ENCODE peak calls at places on chromosomes 16 and 17, in seven cellular contexts. U is CD8-positive, alpha-beta T cell; I is OCI-LY7; N is CD8-positive, alpha-beta memory T cell; D is cardiac fibroblast; X is uterus; Z is testis. F is an unnamed sample.
A peak's percentile ranks its signal among the peaks of the same experiment; 100 is the strongest.

GRCh38 chr17:12918132-12918531 is 99.7 kb downstream of the ELAC2 start:
- DNase-seq in U (no peak), N (no peak), D (no peak), X (no peak), Z (no peak), I (no peak), F (no peak)

GRCh38 chr16:55501549-55502322 is 7.1 kb upstream of the LPCAT2 start:
- DNase-seq in D (no peak), Z (no peak), I (peak; percentile 2), N (no peak), U (no peak), X (no peak), F (no peak)

GRCh38 chr17:49217651-49218413 is 7.3 kb downstream of the ABI3 start:
- DNase-seq in I (peak; percentile 46), D (no peak), U (peak; percentile 78), N (peak; percentile 92), X (no peak), Z (peak; percentile 52), F (peak; percentile 94)

GRCh38 chr16:31064882-31065461 is 9.1 kb downstream of the ZNF668 start:
- DNase-seq in X (peak; percentile 65), N (no peak), U (no peak), I (no peak), Z (peak; percentile 61), D (peak; percentile 92), F (no peak)

GRCh38 chr17:50855708-50856330 is 10.3 kb downstream of the TOB1 start:
- DNase-seq in I (no peak), D (no peak), U (no peak), N (no peak), Z (no peak), X (no peak), F (no peak)

GRCh38 chr17:69057280-69057679 is 3.4 kb downstream of the ABCA9 start:
- DNase-seq in I (no peak), N (no peak), U (no peak), Z (no peak), D (no peak), X (no peak), F (no peak)

GRCh38 chr17:61414936-61415251 is 15.3 kb downstream of the TBX2 start:
- DNase-seq in N (no peak), D (no peak), Z (no peak), U (no peak), X (no peak), I (no peak), F (no peak)

GRCh38 chr17:45284176-45285140 is 22.6 kb upstream of the SPATA32 start:
- DNase-seq in Z (no peak), D (no peak), I (peak; percentile 46), U (peak; percentile 44), N (no peak), X (no peak), F (no peak)

GRCh38 chr16:54244061-54244886 is 42.3 kb downstream of the IRX3 start:
- DNase-seq in N (no peak), X (no peak), I (no peak), Z (no peak), D (no peak), U (no peak), F (peak; percentile 85)

GRCh38 chr16:67460168-67460567 is 20.8 kb downstream of the ATP6V0D1 start:
- DNase-seq in D (no peak), I (no peak), Z (peak; percentile 55), X (no peak), N (no peak), U (no peak), F (no peak)

GRCh38 chr17:13562271-13562800 is 39.4 kb downstream of the HS3ST3A1 start:
- DNase-seq in D (no peak), N (no peak), X (no peak), U (no peak), Z (no peak), I (no peak), F (no peak)

GRCh38 chr17:50520483-50520882 is 12.1 kb upstream of the EPN3 start:
- DNase-seq in I (no peak), D (no peak), Z (no peak), N (no peak), U (no peak), X (no peak), F (no peak)

GRCh38 chr16:82062645-82063058 is 27.6 kb downstream of the HSD17B2 start:
- DNase-seq in I (no peak), Z (no peak), U (no peak), D (peak; percentile 59), X (peak; percentile 29), N (no peak), F (no peak)

GRCh38 chr17:56176101-56176500 is 22.8 kb downstream of the ANKFN1 start:
- DNase-seq in D (no peak), N (no peak), Z (no peak), U (no peak), I (no peak), X (no peak), F (no peak)

GRCh38 chr17:3636908-3637373 is 381 bp downstream of the CTNS start:
- DNase-seq in X (no peak), Z (no peak), U (peak; percentile 10), D (no peak), N (no peak), I (no peak), F (no peak)

GRCh38 chr17:34740516-34740915 is 161.1 kb downstream of the TMEM132E start:
- DNase-seq in U (no peak), I (no peak), Z (no peak), D (no peak), N (no peak), X (no peak), F (no peak)

GRCh38 chr17:72654746-72655145 is 437.7 kb downstream of the SLC39A11 start:
- DNase-seq in U (no peak), N (no peak), X (no peak), I (no peak), Z (peak; percentile 76), D (no peak), F (no peak)

DNA sequence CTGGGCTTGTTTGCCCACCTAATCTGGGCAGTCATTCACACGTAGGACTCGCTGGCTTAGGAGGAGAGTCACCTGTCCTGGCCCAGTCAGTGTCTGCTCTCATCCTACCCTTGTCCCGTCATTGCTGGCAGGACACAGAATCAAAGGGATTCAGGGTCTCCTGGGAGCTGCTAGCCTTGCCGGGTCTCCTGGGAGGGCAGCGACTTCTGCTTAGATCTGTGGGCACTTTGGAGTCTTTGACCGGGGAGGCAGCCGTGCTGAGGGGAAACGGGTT is 12.6 kb downstream of the RAI1 start:
- DNase-seq in U (no peak), N (no peak), Z (no peak), I (no peak), X (no peak), D (no peak), F (no peak)
- H3K4me3 ChIP-seq in U (peak overlapping the region; percentile 44), N (peak overlapping the region; percentile 38), Z (peak overlapping the region; percentile 73), I (peak overlapping the region; percentile 79), X (peak overlapping the region; percentile 91), D (peak overlapping the region; percentile 29), F (peak overlapping the region; percentile 48)

GRCh38 chr16:29794231-29794710 is 3.7 kb downstream of the KIF22 start:
- DNase-seq in Z (no peak), N (no peak), I (no peak), D (no peak), X (no peak), U (no peak), F (no peak)

GRCh38 chr16:29789775-29790182 is 772 bp upstream of the KIF22 start:
- DNase-seq in D (no peak), U (no peak), N (no peak), I (peak; percentile 47), Z (peak; percentile 20), X (no peak), F (no peak)

GRCh38 chr16:29790183-29790948 is at the start of gene KIF22:
- DNase-seq in I (peak; percentile 99), Z (peak; percentile 99), N (peak; percentile 100), U (peak; percentile 100), D (peak; percentile 99), X (peak; percentile 99), F (peak; percentile 98)

GRCh38 chr16:29790949-29791844 is 646 bp downstream of the KIF22 start:
- DNase-seq in D (no peak), N (no peak), U (no peak), X (no peak), Z (no peak), I (peak; percentile 32), F (no peak)

DNA sequence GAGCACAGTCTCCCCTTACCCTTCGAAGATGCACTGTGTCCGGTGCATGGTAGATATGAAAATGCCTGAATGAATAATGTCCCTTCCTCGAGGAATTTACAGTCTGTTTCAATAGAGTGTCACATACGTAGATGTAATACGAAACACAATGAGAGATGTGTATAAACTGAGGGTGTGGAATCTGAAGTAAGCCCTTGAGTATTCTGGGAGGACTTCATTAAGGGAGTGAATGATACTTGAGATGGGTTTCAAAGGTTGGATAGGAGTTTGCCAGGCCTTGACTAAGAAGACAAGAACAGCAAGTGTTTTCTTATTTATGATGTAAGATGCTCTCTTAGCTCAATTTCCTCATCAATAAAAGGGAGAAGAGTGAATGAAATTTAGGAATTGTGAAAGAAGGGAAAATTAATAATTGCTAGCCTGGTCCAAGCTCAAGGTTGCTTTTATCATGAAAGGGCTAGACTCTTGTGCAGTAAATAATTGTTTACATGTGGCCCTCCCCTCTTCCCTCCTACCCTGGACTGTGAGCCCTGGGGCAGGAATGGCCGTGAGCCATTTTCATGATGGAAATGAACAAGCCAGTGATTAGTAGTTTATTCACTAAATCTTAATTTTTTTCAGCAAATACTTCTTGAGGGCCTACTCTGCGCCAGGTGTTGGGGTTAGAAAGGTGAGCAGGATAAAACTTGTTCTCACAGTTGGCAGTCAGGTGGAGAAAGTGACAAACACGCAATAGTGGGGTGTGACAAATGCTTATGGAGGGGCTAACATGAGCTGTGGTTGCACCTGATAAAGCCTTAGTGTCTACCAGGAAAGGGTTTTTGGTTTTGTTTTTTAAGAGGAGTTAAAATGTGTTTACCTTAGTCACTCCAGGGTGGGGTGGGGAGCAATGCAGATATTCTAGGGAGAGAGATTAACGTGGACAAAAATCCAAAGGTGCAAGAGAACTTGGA is 1.6 kb downstream of the KIF22 start:
- DNase-seq in I (no peak), Z (no peak), U (no peak), D (no peak), X (no peak), N (no peak), F (no peak)
- H3K4me3 ChIP-seq in I (peak overlapping the region; percentile 79), Z (no peak overlapping the region), U (peak overlapping the region; percentile 72), D (no peak overlapping the region), X (no peak overlapping the region), N (peak overlapping the region; percentile 95), F (peak overlapping the region; percentile 93)

DNA sequence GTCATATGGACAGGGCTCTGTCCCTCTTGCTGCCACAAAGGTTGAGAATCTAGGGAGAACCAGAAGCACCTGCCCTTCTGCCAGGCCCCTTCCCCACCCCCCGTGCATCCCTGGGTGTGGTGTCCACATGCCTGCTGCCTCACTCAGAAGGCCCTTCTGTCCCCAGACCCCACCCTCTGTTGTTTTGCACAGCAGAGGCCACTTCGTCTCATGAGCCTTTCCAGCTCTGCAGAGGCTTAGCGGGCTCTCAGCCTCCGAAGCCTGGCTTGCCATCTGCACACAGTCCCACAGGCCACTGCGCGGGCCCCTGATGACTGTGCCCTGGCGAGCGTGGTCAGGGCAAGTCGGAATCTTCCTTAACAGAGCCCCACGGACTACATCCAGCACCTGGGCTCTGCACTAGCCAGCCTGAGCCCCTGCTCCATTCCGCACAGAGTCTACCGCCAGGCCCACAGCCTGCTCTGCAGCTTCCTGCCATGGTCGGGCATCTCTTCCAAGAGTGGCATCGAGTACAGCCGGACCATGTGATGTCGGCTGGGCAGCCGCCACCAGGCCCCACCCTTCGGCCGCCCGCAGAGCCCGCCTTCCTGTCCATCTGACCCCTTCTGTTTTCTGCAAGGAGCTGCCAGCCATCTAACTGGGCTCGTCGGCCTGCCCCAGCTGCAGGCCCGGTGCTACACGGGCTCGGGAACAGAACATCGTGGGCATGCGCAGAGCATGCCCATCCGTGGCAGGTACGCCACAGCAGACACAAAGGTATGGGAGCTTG is 10.8 kb downstream of the C16orf90 start:
- DNase-seq in U (no peak), I (no peak), N (no peak), D (no peak), X (no peak), Z (no peak), F (no peak)
- H3K4me3 ChIP-seq in U (no peak overlapping the region), I (no peak overlapping the region), N (no peak overlapping the region), D (no peak overlapping the region), X (no peak overlapping the region), Z (no peak overlapping the region), F (no peak overlapping the region)

GRCh38 chr17:8468988-8469387 is 33.3 kb downstream of the NDEL1 start:
- DNase-seq in X (no peak), N (no peak), U (no peak), I (no peak), D (no peak), Z (no peak), F (no peak)
- H3K4me3 ChIP-seq in X (no peak overlapping the region), N (no peak overlapping the region), U (no peak overlapping the region), I (no peak overlapping the region), D (no peak overlapping the region), Z (no peak overlapping the region), F (no peak overlapping the region)

F was measured in Jurkat, Clone E6-1.